ENCODE peak calls at places on chromosomes 13 and 19, in nine cellular contexts. N, O, S, J, X, A, I, U and C are unnamed samples.

GRCh38 chr13:113596321-113597200 is 12.0 kb downstream of the TFDP1 start:
- DNase-seq in O (no peak), J (no peak), X (no peak), I (peak), N (no peak), U (peak), S (peak), A (no peak), C (no peak)

GRCh38 chr19:42421591-42422031 is 5.6 kb downstream of the LIPE start:
- DNase-seq in I (peak), O (no peak), N (no peak), A (peak), X (no peak), U (no peak), J (no peak), S (peak), C (no peak)

GRCh38 chr19:14886032-14886431 is at the start of gene OR7A17:
- DNase-seq in O (no peak), J (no peak), N (no peak), U (no peak), X (no peak), I (no peak), A (no peak), S (no peak), C (no peak)

GRCh38 chr19:12723383-12723642 is 419 bp downstream of the TNPO2 start:
- DNase-seq in U (no peak), I (no peak), A (no peak), N (no peak), S (no peak), O (no peak), X (no peak), J (peak), C (peak)

GRCh38 chr19:32630338-32630737 is 44.6 kb downstream of the ANKRD27 start:
- DNase-seq in U (no peak), A (no peak), S (no peak), I (no peak), X (no peak), O (no peak), J (no peak), N (no peak), C (no peak)

GRCh38 chr13:72255908-72256307 is 388.9 kb upstream of the DACH1 start:
- DNase-seq in N (peak), X (peak), S (no peak), J (no peak), A (peak), O (no peak), I (peak), U (no peak), C (no peak)

GRCh38 chr13:75761373-75761772 is 125.2 kb downstream of the LMO7 start:
- DNase-seq in S (no peak), N (no peak), J (no peak), I (no peak), O (no peak), A (no peak), U (no peak), X (no peak), C (no peak)

GRCh38 chr13:70324519-70324918 is 216.3 kb upstream of the KLHL1 start:
- DNase-seq in U (no peak), A (no peak), X (no peak), N (no peak), S (no peak), O (no peak), I (no peak), J (no peak), C (no peak)

GRCh38 chr19:39936020-39936419 is 1.6 kb upstream of the FCGBP start:
- DNase-seq in X (no peak), N (no peak), I (no peak), O (no peak), U (no peak), S (peak), A (no peak), J (no peak), C (peak)

GRCh38 chr19:35882074-35882832 is 13.9 kb downstream of the APLP1 start:
- DNase-seq in J (peak), A (peak), U (no peak), O (no peak), N (peak), S (no peak), X (peak), I (peak), C (peak)

GRCh38 chr13:27704681-27705080 is 83.0 kb downstream of the POLR1D start:
- DNase-seq in J (no peak), O (no peak), X (no peak), U (no peak), A (no peak), N (no peak), I (no peak), S (no peak), C (peak)

GRCh38 chr13:103078145-103078544 is 11.9 kb upstream of the SLC10A2 start:
- DNase-seq in I (no peak), X (no peak), N (no peak), A (no peak), U (no peak), J (no peak), O (no peak), S (no peak), C (no peak)

GRCh38 chr13:57824121-57824520 is 192.6 kb downstream of the PCDH17 start:
- DNase-seq in I (no peak), U (no peak), X (no peak), N (no peak), J (no peak), A (no peak), O (no peak), S (no peak), C (no peak)

GRCh38 chr13:96089749-96090239 is at the start of gene HS6ST3:
- DNase-seq in S (no peak), I (peak), N (peak), O (peak), X (peak), A (peak), J (no peak), U (no peak), C (peak)

GRCh38 chr19:52343548-52343947 is 7.5 kb downstream of the ZNF610 start:
- DNase-seq in J (peak), U (peak), X (peak), A (peak), O (peak), S (peak), I (peak), N (peak), C (peak)

GRCh38 chr13:25872871-25873607 is 178.8 kb downstream of the SHISA2 start:
- DNase-seq in X (no peak), A (no peak), U (no peak), J (no peak), I (no peak), O (no peak), S (no peak), N (no peak), C (no peak)

GRCh38 chr13:89695343-89696257 is 1651.9 kb upstream of the MIR17HG start:
- DNase-seq in X (peak), I (peak), N (peak), U (no peak), A (peak), J (peak), S (no peak), O (no peak), C (peak)

GRCh38 chr19:50190439-50190891 is 13.0 kb upstream of the MYH14 start:
- DNase-seq in A (no peak), U (no peak), X (no peak), J (no peak), O (no peak), I (no peak), S (peak), N (no peak), C (no peak)

GRCh38 chr13:79749985-79750551 is 269.1 kb downstream of the NDFIP2 start:
- DNase-seq in J (peak), X (no peak), N (peak), O (no peak), I (peak), A (peak), S (peak), U (peak), C (no peak)

GRCh38 chr19:6510618-6511017 is 8.5 kb upstream of the TUBB4A start:
- DNase-seq in A (no peak), N (no peak), U (no peak), O (no peak), S (no peak), X (no peak), J (no peak), I (peak), C (no peak)

GRCh38 chr19:2051771-2052704 is 994 bp upstream of the MKNK2 start:
- DNase-seq in I (no peak), N (no peak), S (peak), U (peak), A (no peak), J (no peak), O (no peak), X (no peak), C (no peak)

GRCh38 chr13:22648325-22648758 is 532.4 kb upstream of the SGCG start:
- DNase-seq in U (peak), I (no peak), O (no peak), X (no peak), N (peak), A (no peak), J (no peak), S (no peak), C (no peak)

GRCh38 chr19:1566392-1567115 is 1.6 kb downstream of the MEX3D start:
- DNase-seq in N (peak), U (peak), I (peak), S (peak), O (no peak), X (no peak), A (peak), J (peak), C (no peak)

GRCh38 chr19:45558399-45558878 is 26.2 kb downstream of the OPA3 start:
- DNase-seq in X (peak), I (no peak), O (peak), U (peak), S (peak), A (peak), J (peak), N (peak), C (peak)

GRCh38 chr19:35476149-35476548 is 14.1 kb downstream of the KRTDAP start:
- DNase-seq in A (no peak), S (no peak), J (no peak), X (peak), U (no peak), N (no peak), O (no peak), I (no peak), C (no peak)

GRCh38 chr19:11339254-11340098 is at the start of gene RAB3D:
- DNase-seq in U (peak), I (peak), A (peak), S (peak), O (peak), N (peak), X (peak), J (peak), C (peak)

GRCh38 chr19:17243340-17243853 is 2.3 kb downstream of the NR2F6 start:
- DNase-seq in J (no peak), X (no peak), O (no peak), N (no peak), U (no peak), S (peak), A (no peak), I (no peak), C (no peak)

GRCh38 chr13:61417171-61417570 is 1.5 kb upstream of the PCDH20 start:
- DNase-seq in S (no peak), N (no peak), A (no peak), J (no peak), O (no peak), I (no peak), X (no peak), U (no peak), C (no peak)

GRCh38 chr13:92682832-92683517 is 543.6 kb upstream of the GPC6 start:
- DNase-seq in O (no peak), N (peak), J (no peak), I (no peak), S (no peak), A (no peak), X (no peak), U (no peak), C (no peak)

GRCh38 chr19:17337675-17338439 is 504 bp downstream of the GTPBP3 start:
- DNase-seq in J (no peak), A (no peak), I (no peak), U (no peak), O (no peak), S (no peak), X (no peak), N (no peak), C (peak)

GRCh38 chr19:55703790-55704215 is 28.8 kb downstream of the EPN1 start:
- DNase-seq in A (peak), N (peak), X (peak), J (no peak), I (no peak), O (no peak), U (peak), S (peak), C (peak)

GRCh38 chr19:48830965-48831364 is 5.3 kb downstream of the HSD17B14 start:
- DNase-seq in X (no peak), N (no peak), U (no peak), S (no peak), J (no peak), O (no peak), I (no peak), A (no peak), C (no peak)

DNA sequence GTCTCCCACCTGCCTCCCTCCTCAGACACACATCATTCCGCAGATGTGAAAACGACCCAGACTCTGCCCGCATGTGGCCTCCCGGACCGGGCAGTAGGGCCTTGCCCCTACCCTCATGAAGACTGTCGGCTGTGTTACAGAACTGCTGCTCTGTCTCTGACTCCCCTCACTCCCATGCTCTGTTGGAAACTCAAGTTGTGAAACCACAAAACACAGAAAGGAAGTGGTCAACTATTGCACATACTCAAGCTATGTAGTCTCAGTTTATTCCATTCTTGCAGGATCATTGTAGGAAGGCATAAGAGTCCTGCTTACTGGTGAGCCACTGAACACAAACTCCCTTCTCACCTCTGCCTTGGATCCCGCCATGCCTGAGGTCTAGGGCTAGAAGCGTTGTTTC is 129.6 kb downstream of the DLEU7 start:
- DNase-seq in A (no peak), X (no peak), S (no peak), U (peak), J (peak), N (no peak), I (peak), O (peak), C (no peak)
- TF ChIP-seq POLR2A in A (no peak), X (no peak), S (peak), U (no peak), J (no peak), N (no peak), I (peak), O (no peak), C (no peak)

DNA sequence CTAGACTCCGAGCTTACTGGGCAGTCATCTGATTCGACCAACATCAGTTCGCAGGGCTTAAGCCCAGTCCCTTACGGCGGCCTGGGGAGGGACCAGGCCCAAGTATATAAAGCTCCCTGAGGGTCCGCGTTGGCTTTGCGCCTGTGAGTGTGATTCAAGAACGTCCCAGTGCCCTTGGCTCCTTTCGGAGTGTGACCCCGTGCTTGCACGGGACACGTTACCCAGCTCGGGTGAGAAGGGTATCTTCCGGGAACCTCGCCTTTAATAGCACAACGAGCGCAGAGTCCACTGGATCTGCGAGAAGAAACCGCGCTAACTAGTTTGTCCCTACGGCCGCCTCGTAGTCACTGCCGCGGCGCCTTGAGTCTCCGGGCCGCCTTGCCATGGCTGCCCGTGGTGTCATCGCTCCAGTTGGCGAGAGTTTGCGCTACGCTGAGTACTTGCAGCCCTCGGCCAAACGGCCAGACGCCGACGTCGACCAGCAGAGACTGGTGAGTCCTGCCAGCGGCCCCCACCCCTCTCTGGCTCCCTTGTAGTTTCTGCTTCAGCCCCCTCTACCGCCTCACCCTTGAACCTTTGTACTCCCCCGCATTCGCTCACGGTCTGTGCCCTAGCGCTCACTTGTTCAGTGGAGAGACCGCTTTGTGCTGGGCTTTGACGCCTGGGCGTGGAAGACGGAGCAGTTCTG is at the start of gene DNAJC15:
- DNase-seq in N (peak), J (peak), O (peak), I (peak), S (peak), A (peak), X (peak), U (peak), C (peak)
- TF ChIP-seq POLR2A in N (no peak), J (peak), O (peak), I (peak), S (peak), A (peak), X (no peak), U (peak), C (peak)

DNA sequence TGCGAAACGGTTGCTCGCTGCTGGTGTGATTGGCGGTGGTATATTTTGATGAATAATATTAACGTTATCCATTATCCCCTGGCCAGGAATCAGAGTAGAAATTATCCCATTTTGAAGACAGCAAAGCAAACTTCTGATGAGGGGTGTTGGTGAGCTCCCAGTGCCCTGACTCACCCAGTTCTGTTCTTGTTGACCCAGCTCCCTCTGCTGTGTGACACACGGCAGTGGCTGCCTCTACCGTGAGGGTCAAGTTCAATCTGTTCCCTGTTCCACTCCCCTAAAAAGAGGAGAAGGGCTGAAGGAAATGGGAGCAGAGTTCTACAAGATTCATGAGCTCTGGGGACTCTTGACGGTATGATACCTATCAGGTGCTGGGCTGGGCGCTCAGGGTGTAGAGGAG is 2.0 kb downstream of the CAMSAP3 start:
- DNase-seq in I (no peak), U (no peak), X (no peak), O (no peak), A (no peak), S (no peak), N (no peak), J (no peak), C (no peak)
- TF ChIP-seq POLR2A in I (no peak), U (no peak), X (no peak), O (no peak), A (no peak), S (no peak), N (no peak), J (no peak), C (no peak)

GRCh38 chr19:33718668-33719259 is 77.9 kb upstream of the KCTD15 start:
- DNase-seq in X (no peak), O (no peak), A (no peak), U (no peak), S (no peak), I (no peak), N (no peak), J (no peak), C (no peak)

GRCh38 chr19:33719366-33720154 is 77.1 kb upstream of the KCTD15 start:
- DNase-seq in S (no peak), A (no peak), J (no peak), I (no peak), U (no peak), X (no peak), N (peak), O (no peak), C (no peak)

GRCh38 chr19:33720691-33721682 is 75.7 kb upstream of the KCTD15 start:
- DNase-seq in X (no peak), I (no peak), N (no peak), U (no peak), S (no peak), J (no peak), A (no peak), O (no peak), C (no peak)

GRCh38 chr19:33721735-33722297 is 74.9 kb upstream of the KCTD15 start:
- DNase-seq in S (no peak), A (no peak), I (no peak), X (no peak), N (no peak), U (no peak), J (no peak), O (no peak), C (no peak)

DNA sequence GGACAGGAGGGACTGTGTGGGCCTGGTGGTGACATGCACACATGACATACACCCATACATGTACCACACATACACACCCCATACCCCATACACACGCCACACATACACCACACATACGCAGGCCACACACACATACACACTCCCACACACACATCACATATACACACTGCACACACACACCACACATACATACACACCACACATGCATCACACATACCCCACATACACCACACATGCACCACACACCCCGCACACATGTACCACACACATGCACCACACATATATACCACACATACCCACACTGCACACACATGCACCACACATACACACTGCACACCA is 76.5 kb upstream of the KCTD15 start:
- DNase-seq in A (no peak), I (no peak), U (no peak), S (no peak), O (no peak), N (no peak), X (no peak), J (no peak), C (no peak)
- TF ChIP-seq POLR2A in A (no peak), I (no peak), U (no peak), S (no peak), O (no peak), N (no peak), X (no peak), J (no peak), C (no peak)

GRCh38 chr19:43782689-43783231 is 2.0 kb upstream of the KCNN4 start:
- DNase-seq in U (no peak), A (no peak), X (no peak), J (no peak), O (no peak), N (no peak), S (peak), I (no peak), C (peak)
- TF ChIP-seq POLR2A in U (no peak), A (no peak), X (no peak), J (no peak), O (no peak), N (no peak), S (peak), I (no peak), C (no peak)

GRCh38 chr13:42028113-42028799 is 20.2 kb upstream of the DGKH start:
- DNase-seq in I (no peak), O (no peak), J (no peak), A (no peak), N (no peak), X (no peak), S (peak), U (no peak), C (no peak)
- TF ChIP-seq POLR2A in I (no peak), O (no peak), J (no peak), A (no peak), N (no peak), X (no peak), S (no peak), U (no peak), C (no peak)